ENCODE peak calls at places on chromosomes 6 and 20, in nine cellular contexts. R, N, E, F, X, O, B, G and L are unnamed samples.

GRCh38 chr6:137873273-137873762 is 6.3 kb downstream of the TNFAIP3 start:
- DNase-seq in X (peak), E (peak), O (no peak), F (no peak), R (no peak), G (peak), N (no peak), B (peak), L (peak)

GRCh38 chr6:147322299-147323162 is 118.3 kb downstream of the STXBP5 start:
- DNase-seq in X (no peak), N (no peak), F (no peak), R (no peak), O (no peak), E (peak), B (no peak), G (peak), L (no peak)

GRCh38 chr6:157879034-157879872 is 56.2 kb downstream of the SNX9 start:
- DNase-seq in X (no peak), B (no peak), E (no peak), F (no peak), R (peak), G (no peak), N (peak), O (no peak), L (no peak)

GRCh38 chr20:41038878-41039404 is 10.3 kb downstream of the TOP1 start:
- DNase-seq in R (no peak), B (no peak), E (no peak), O (no peak), G (no peak), X (no peak), N (no peak), F (no peak), L (no peak)

GRCh38 chr6:100446115-100446921 is 18.4 kb downstream of the SIM1 start:
- DNase-seq in F (no peak), E (no peak), O (no peak), R (peak), B (no peak), N (no peak), X (no peak), G (peak), L (no peak)

GRCh38 chr6:18122128-18123093 is at the start of gene NHLRC1:
- DNase-seq in O (no peak), N (no peak), E (peak), R (peak), X (peak), G (peak), F (peak), B (peak), L (peak)

GRCh38 chr6:88141641-88142298 is 24.4 kb downstream of the CNR1 start:
- DNase-seq in E (no peak), G (no peak), R (no peak), B (no peak), O (no peak), N (no peak), X (no peak), F (no peak), L (no peak)

GRCh38 chr20:57277398-57278105 is 11.1 kb upstream of the BMP7 start:
- DNase-seq in X (no peak), B (no peak), O (no peak), R (no peak), G (no peak), E (no peak), N (no peak), F (no peak), L (no peak)

GRCh38 chr6:134026597-134026996 is 25.8 kb downstream of the SLC2A12 start:
- DNase-seq in O (no peak), E (peak), G (peak), B (peak), X (peak), F (no peak), N (no peak), R (no peak), L (peak)

GRCh38 chr6:125957845-125958244 is 1.3 kb downstream of the HINT3 start:
- DNase-seq in O (no peak), B (peak), G (peak), F (no peak), X (peak), N (no peak), E (peak), R (no peak), L (peak)
- H3K9ac ChIP-seq in O (peak), B (peak), G (no peak), F (peak), X (no peak), N (peak), E (peak), R (no peak), L (peak)

GRCh38 chr20:53678315-53678989 is 84.8 kb upstream of the ZNF217 start:
- DNase-seq in N (no peak), R (no peak), B (no peak), F (no peak), O (no peak), E (no peak), X (no peak), G (no peak), L (no peak)

GRCh38 chr20:53677447-53678314 is 84.0 kb upstream of the ZNF217 start:
- DNase-seq in G (peak), N (no peak), E (peak), B (no peak), O (peak), F (no peak), X (peak), R (peak), L (no peak)

GRCh38 chr20:53678990-53679596 is 85.5 kb upstream of the ZNF217 start:
- DNase-seq in O (no peak), G (no peak), B (no peak), N (no peak), F (no peak), E (no peak), R (no peak), X (no peak), L (no peak)

GRCh38 chr20:53676519-53676822 is 82.8 kb upstream of the ZNF217 start:
- DNase-seq in X (no peak), R (no peak), G (no peak), O (no peak), F (no peak), N (no peak), E (no peak), B (no peak), L (no peak)

GRCh38 chr20:53676987-53677386 is 83.3 kb upstream of the ZNF217 start:
- DNase-seq in N (no peak), O (no peak), R (no peak), G (no peak), E (no peak), X (no peak), F (no peak), B (no peak), L (no peak)
- TF ChIP-seq EZH2 in N (no peak), O (no peak), R (no peak), G (no peak), E (no peak), X (no peak), F (no peak), B (no peak), L (no peak)

GRCh38 chr6:35599761-35600658 is 87.3 kb upstream of the TULP1 start:
- DNase-seq in O (no peak), E (peak), X (peak), G (peak), B (no peak), N (no peak), F (no peak), R (no peak), L (no peak)

GRCh38 chr6:35603326-35604202 is 85.2 kb downstream of the FKBP5 start:
- DNase-seq in B (peak), E (peak), G (peak), R (no peak), O (no peak), N (no peak), X (peak), F (no peak), L (no peak)

GRCh38 chr6:35602133-35602946 is 86.4 kb downstream of the FKBP5 start:
- DNase-seq in N (no peak), F (no peak), G (peak), R (no peak), X (peak), O (no peak), E (peak), B (peak), L (peak)

GRCh38 chr6:35601331-35602132 is 87.2 kb downstream of the FKBP5 start:
- DNase-seq in R (peak), E (peak), F (no peak), O (peak), N (peak), B (peak), X (peak), G (peak), L (peak)

DNA sequence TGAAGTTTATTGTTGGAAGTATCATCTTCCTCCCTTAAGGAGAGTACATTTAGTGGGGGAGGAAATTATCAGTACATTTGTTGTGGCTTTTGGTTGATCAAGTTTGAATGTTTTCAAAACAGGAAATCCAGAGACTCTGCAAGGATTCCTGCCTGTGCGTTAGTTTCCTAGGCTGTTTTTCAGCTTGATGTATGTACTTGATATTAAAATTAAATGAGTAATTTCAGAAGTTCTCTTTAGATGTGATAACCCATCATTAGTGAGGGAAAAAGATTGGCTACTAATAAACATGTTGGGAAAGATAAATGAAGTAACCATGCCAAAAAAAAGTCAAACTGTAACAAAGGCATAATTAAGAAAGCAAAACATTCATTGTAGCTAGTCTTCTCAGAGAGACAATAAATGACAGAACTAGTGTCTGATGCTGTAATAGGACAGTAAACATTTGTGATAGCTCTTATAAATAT is 88.0 kb upstream of the TULP1 start:
- DNase-seq in O (no peak), E (no peak), R (no peak), N (no peak), X (no peak), G (peak), B (no peak), F (no peak), L (no peak)
- H3K4me3 ChIP-seq in O (no peak), E (peak), R (no peak), N (no peak), X (peak), G (no peak), B (peak), F (peak), L (peak)

GRCh38 chr20:3729378-3729777 is 3.1 kb upstream of the HSPA12B start:
- DNase-seq in G (no peak), X (no peak), F (no peak), O (no peak), R (no peak), B (no peak), E (no peak), N (no peak), L (no peak)

GRCh38 chr20:3728354-3728753 is 4.1 kb upstream of the HSPA12B start:
- DNase-seq in B (no peak), F (no peak), O (no peak), R (no peak), E (no peak), X (no peak), N (no peak), G (no peak), L (no peak)

GRCh38 chr20:3729811-3730550 is 2.5 kb upstream of the HSPA12B start:
- DNase-seq in X (no peak), G (no peak), B (no peak), N (no peak), E (no peak), R (no peak), F (no peak), O (no peak), L (no peak)

GRCh38 chr20:3728876-3729275 is 3.6 kb upstream of the HSPA12B start:
- DNase-seq in G (no peak), O (no peak), E (no peak), X (no peak), R (no peak), F (no peak), N (no peak), B (peak), L (no peak)

GRCh38 chr20:3727333-3728035 is 5.0 kb upstream of the HSPA12B start:
- DNase-seq in R (no peak), F (no peak), O (no peak), G (no peak), N (no peak), B (peak), X (peak), E (peak), L (peak)
- H3K9ac ChIP-seq in R (no peak), F (peak), O (no peak), G (no peak), N (no peak), B (no peak), X (no peak), E (peak), L (no peak)

GRCh38 chr6:108116424-108116780 is 41.9 kb upstream of the OSTM1 start:
- DNase-seq in E (no peak), R (no peak), O (no peak), B (no peak), F (no peak), N (no peak), G (no peak), X (no peak), L (no peak)

GRCh38 chr6:108113557-108114519 is 39.3 kb upstream of the OSTM1 start:
- DNase-seq in O (peak), B (peak), R (peak), E (peak), F (no peak), G (peak), N (peak), X (peak), L (peak)

GRCh38 chr6:108115598-108116058 is 41.1 kb upstream of the OSTM1 start:
- DNase-seq in F (no peak), G (peak), O (no peak), R (peak), B (peak), X (peak), N (no peak), E (peak), L (peak)

GRCh38 chr6:108116781-108117426 is 42.4 kb upstream of the OSTM1 start:
- DNase-seq in G (no peak), N (no peak), R (peak), B (no peak), F (no peak), E (no peak), X (no peak), O (no peak), L (no peak)

GRCh38 chr6:108114861-108115597 is 40.5 kb upstream of the OSTM1 start:
- DNase-seq in E (peak), F (no peak), R (peak), O (peak), G (peak), N (no peak), X (peak), B (peak), L (peak)
- TF ChIP-seq EZH2 in E (no peak), F (peak), R (peak), O (peak), G (no peak), N (no peak), X (peak), B (no peak), L (no peak)

DNA sequence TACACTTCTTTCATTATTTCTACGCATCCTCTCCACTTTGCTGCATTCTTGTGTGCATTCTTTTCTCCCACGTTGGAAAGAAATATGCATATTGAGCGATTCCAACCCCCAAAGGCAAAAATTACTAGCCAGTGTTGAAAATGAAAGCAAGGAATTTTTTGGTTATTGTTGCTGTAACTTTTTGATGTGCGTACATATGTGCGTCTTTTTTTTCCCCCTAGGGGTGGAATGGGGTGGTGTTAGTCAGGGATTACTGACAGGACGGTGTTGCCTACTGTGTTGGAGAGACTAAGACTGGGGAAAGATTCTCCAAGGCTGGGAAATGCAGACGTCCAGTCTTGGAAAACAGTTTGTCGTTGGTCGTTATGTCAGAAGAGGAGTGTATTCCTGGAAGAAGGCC is 44.2 kb upstream of the ESR1 start:
- DNase-seq in X (peak), B (peak), O (no peak), G (no peak), E (peak), R (peak), N (no peak), F (peak), L (peak)
- H3K4me3 ChIP-seq in X (peak), B (peak), O (no peak), G (no peak), E (peak), R (no peak), N (no peak), F (peak), L (peak)

DNA sequence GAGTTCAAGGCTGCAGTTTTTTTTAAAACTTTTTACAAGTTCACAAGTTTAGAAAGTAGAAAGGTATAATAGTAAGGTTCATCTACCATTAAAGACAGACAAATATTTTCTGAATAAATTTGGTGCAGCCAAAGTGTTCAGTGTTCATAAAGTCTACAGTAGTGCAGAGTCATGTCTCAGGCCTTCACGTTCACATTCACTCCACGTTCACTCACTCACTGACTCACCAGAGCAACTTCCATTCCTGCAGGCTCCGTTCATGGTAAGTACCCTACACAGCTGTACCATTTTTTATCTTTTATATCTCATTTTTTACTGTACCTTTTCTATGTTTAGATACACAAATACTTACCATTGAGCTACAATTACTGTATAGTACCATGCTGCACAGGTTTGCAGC is 67.6 kb downstream of the B4GALT5 start:
- DNase-seq in X (peak), E (peak), G (no peak), B (peak), F (no peak), N (no peak), O (no peak), R (no peak), L (no peak)
- H3K9ac ChIP-seq in X (no peak), E (no peak), G (no peak), B (no peak), F (no peak), N (no peak), O (no peak), R (no peak), L (no peak)

DNA sequence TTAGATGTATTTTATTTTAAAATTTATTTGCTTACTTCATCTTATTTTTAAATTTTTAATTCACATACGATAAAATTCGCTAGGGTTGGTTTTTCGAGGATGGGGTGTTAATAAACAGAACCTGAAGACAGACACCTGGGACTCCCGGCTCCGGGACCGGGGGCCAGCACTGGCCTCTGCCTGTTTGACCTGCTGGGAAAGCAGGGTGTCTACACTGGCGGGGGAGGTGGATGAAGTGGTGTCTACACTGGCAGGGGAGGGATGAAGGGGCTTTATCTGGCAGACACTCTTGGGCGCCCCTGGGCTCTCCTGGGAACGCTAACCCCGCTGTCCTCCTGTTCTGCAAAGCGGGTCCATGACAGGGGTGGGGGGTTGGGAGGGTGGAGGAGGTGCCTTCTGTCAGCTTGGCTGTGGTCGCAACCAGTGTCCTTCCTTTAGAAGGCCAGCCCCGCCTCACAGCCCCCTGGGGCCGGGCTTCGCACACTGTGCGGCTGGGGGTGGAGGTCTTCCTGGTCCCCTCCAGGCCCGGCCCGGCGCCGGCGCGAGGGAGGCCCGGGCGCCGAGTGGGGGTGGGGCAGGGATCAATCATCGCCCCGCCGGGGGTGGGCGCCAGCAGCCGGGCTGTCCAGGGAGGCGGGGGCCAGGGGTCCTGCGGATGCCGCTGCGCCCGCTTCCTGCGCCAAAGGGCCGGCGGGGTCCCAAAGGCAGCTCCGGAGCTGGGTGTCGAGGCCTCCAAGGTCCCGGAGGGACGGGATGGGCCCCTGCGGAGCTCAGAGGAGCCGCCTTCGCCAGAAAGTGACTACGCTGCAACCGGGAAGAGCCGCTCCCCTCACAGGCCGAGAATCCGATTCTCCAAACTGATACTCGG is 1.8 kb downstream of the GATA5 start:
- DNase-seq in N (no peak), X (no peak), G (no peak), B (no peak), R (peak), F (no peak), O (no peak), E (no peak), L (no peak)
- TF ChIP-seq EZH2 in N (no peak), X (no peak), G (peak), B (no peak), R (no peak), F (no peak), O (no peak), E (no peak), L (no peak)